ENCODE peak calls at places on chromosomes 3 and 15, in seven cellular contexts. One of them, this sample, is unnamed.
A peak's percentile ranks its signal among the peaks of the same experiment; 100 is the strongest.

GRCh38 chr15:56464893-56465520 is at the start of gene MNS1:
- DNase-seq in body of pancreas: peak; percentile 90
- DNase-seq in effector CD4-positive, alpha-beta T cell: peak; percentile 4
- DNase-seq in progenitor cell of endocrine pancreas: peak; percentile 74
- DNase-seq in stimulated activated naive CD8-positive, alpha-beta T cell treated with anti-CD3 and anti-CD28 coated beads, Interleukin-15, amount 100 ng/mL, for 72 hours: peak; percentile 90
- DNase-seq in dorsolateral prefrontal cortex: peak; percentile 94
- DNase-seq in cardiac muscle cell: peak; percentile 95
- DNase-seq in this sample: peak; percentile 98

GRCh38 chr15:66716668-66717025 is 14.6 kb downstream of the SMAD6 start:
- DNase-seq in stimulated activated naive CD8-positive, alpha-beta T cell treated with anti-CD3 and anti-CD28 coated beads, Interleukin-15, amount 100 ng/mL, for 72 hours: no peak
- DNase-seq in dorsolateral prefrontal cortex: no peak
- DNase-seq in progenitor cell of endocrine pancreas: no peak
- DNase-seq in cardiac muscle cell: no peak
- DNase-seq in effector CD4-positive, alpha-beta T cell: no peak
- DNase-seq in body of pancreas: no peak
- DNase-seq in this sample: no peak

GRCh38 chr3:11005686-11006256 is 13.2 kb downstream of the SLC6A1 start:
- DNase-seq in stimulated activated naive CD8-positive, alpha-beta T cell treated with anti-CD3 and anti-CD28 coated beads, Interleukin-15, amount 100 ng/mL, for 72 hours: no peak
- DNase-seq in effector CD4-positive, alpha-beta T cell: no peak
- DNase-seq in progenitor cell of endocrine pancreas: no peak
- DNase-seq in cardiac muscle cell: no peak
- DNase-seq in dorsolateral prefrontal cortex: no peak
- DNase-seq in body of pancreas: no peak
- DNase-seq in this sample: peak; percentile 16

GRCh38 chr15:58221591-58222241 is 83.5 kb downstream of the AQP9 start:
- DNase-seq in dorsolateral prefrontal cortex: no peak
- DNase-seq in stimulated activated naive CD8-positive, alpha-beta T cell treated with anti-CD3 and anti-CD28 coated beads, Interleukin-15, amount 100 ng/mL, for 72 hours: no peak
- DNase-seq in body of pancreas: no peak
- DNase-seq in cardiac muscle cell: peak; percentile 13
- DNase-seq in progenitor cell of endocrine pancreas: no peak
- DNase-seq in effector CD4-positive, alpha-beta T cell: no peak
- DNase-seq in this sample: no peak

GRCh38 chr3:127545711-127546457 is 44.6 kb downstream of the TPRA1 start:
- DNase-seq in cardiac muscle cell: no peak
- DNase-seq in stimulated activated naive CD8-positive, alpha-beta T cell treated with anti-CD3 and anti-CD28 coated beads, Interleukin-15, amount 100 ng/mL, for 72 hours: no peak
- DNase-seq in effector CD4-positive, alpha-beta T cell: no peak
- DNase-seq in body of pancreas: no peak
- DNase-seq in dorsolateral prefrontal cortex: no peak
- DNase-seq in progenitor cell of endocrine pancreas: no peak
- DNase-seq in this sample: no peak

GRCh38 chr3:65348596-65348995 is 660.8 kb upstream of the ADAMTS9 start:
- DNase-seq in stimulated activated naive CD8-positive, alpha-beta T cell treated with anti-CD3 and anti-CD28 coated beads, Interleukin-15, amount 100 ng/mL, for 72 hours: no peak
- DNase-seq in body of pancreas: no peak
- DNase-seq in progenitor cell of endocrine pancreas: no peak
- DNase-seq in dorsolateral prefrontal cortex: no peak
- DNase-seq in effector CD4-positive, alpha-beta T cell: no peak
- DNase-seq in cardiac muscle cell: no peak
- DNase-seq in this sample: peak; percentile 94

GRCh38 chr15:27086800-27087199 is 115.8 kb downstream of the GABRG3 start:
- DNase-seq in progenitor cell of endocrine pancreas: no peak
- DNase-seq in stimulated activated naive CD8-positive, alpha-beta T cell treated with anti-CD3 and anti-CD28 coated beads, Interleukin-15, amount 100 ng/mL, for 72 hours: no peak
- DNase-seq in body of pancreas: no peak
- DNase-seq in dorsolateral prefrontal cortex: no peak
- DNase-seq in effector CD4-positive, alpha-beta T cell: no peak
- DNase-seq in cardiac muscle cell: no peak
- DNase-seq in this sample: no peak

GRCh38 chr3:129482721-129483120 is 42.7 kb downstream of the IFT122 start:
- DNase-seq in dorsolateral prefrontal cortex: no peak
- DNase-seq in body of pancreas: no peak
- DNase-seq in effector CD4-positive, alpha-beta T cell: no peak
- DNase-seq in cardiac muscle cell: no peak
- DNase-seq in stimulated activated naive CD8-positive, alpha-beta T cell treated with anti-CD3 and anti-CD28 coated beads, Interleukin-15, amount 100 ng/mL, for 72 hours: no peak
- DNase-seq in progenitor cell of endocrine pancreas: no peak
- DNase-seq in this sample: no peak

GRCh38 chr3:179954226-179954870 is 82.4 kb downstream of the PEX5L start:
- DNase-seq in stimulated activated naive CD8-positive, alpha-beta T cell treated with anti-CD3 and anti-CD28 coated beads, Interleukin-15, amount 100 ng/mL, for 72 hours: no peak
- DNase-seq in cardiac muscle cell: no peak
- DNase-seq in body of pancreas: no peak
- DNase-seq in effector CD4-positive, alpha-beta T cell: no peak
- DNase-seq in progenitor cell of endocrine pancreas: no peak
- DNase-seq in dorsolateral prefrontal cortex: no peak
- DNase-seq in this sample: peak; percentile 9

GRCh38 chr3:37852097-37852496 is 9.6 kb upstream of the CTDSPL start:
- DNase-seq in cardiac muscle cell: no peak
- DNase-seq in progenitor cell of endocrine pancreas: no peak
- DNase-seq in body of pancreas: no peak
- DNase-seq in stimulated activated naive CD8-positive, alpha-beta T cell treated with anti-CD3 and anti-CD28 coated beads, Interleukin-15, amount 100 ng/mL, for 72 hours: no peak
- DNase-seq in effector CD4-positive, alpha-beta T cell: no peak
- DNase-seq in dorsolateral prefrontal cortex: no peak
- DNase-seq in this sample: peak; percentile 20

GRCh38 chr3:126998728-126999127 is 15.8 kb downstream of the PLXNA1 start:
- DNase-seq in dorsolateral prefrontal cortex: no peak
- DNase-seq in stimulated activated naive CD8-positive, alpha-beta T cell treated with anti-CD3 and anti-CD28 coated beads, Interleukin-15, amount 100 ng/mL, for 72 hours: no peak
- DNase-seq in effector CD4-positive, alpha-beta T cell: no peak
- DNase-seq in progenitor cell of endocrine pancreas: no peak
- DNase-seq in body of pancreas: no peak
- DNase-seq in cardiac muscle cell: no peak
- DNase-seq in this sample: no peak

GRCh38 chr3:72010044-72010443 is 225.1 kb upstream of the PROK2 start:
- DNase-seq in body of pancreas: no peak
- DNase-seq in progenitor cell of endocrine pancreas: no peak
- DNase-seq in stimulated activated naive CD8-positive, alpha-beta T cell treated with anti-CD3 and anti-CD28 coated beads, Interleukin-15, amount 100 ng/mL, for 72 hours: no peak
- DNase-seq in cardiac muscle cell: no peak
- DNase-seq in dorsolateral prefrontal cortex: no peak
- DNase-seq in effector CD4-positive, alpha-beta T cell: no peak
- DNase-seq in this sample: no peak

GRCh38 chr15:98442379-98442833 is 205.9 kb upstream of the IGF1R start:
- DNase-seq in stimulated activated naive CD8-positive, alpha-beta T cell treated with anti-CD3 and anti-CD28 coated beads, Interleukin-15, amount 100 ng/mL, for 72 hours: peak; percentile 58
- DNase-seq in dorsolateral prefrontal cortex: peak; percentile 68
- DNase-seq in progenitor cell of endocrine pancreas: peak; percentile 59
- DNase-seq in body of pancreas: peak; percentile 70
- DNase-seq in effector CD4-positive, alpha-beta T cell: no peak
- DNase-seq in cardiac muscle cell: peak; percentile 79
- DNase-seq in this sample: peak; percentile 95

GRCh38 chr3:45981321-45982038 is 14.1 kb downstream of the FYCO1 start:
- DNase-seq in body of pancreas: no peak
- DNase-seq in effector CD4-positive, alpha-beta T cell: no peak
- DNase-seq in progenitor cell of endocrine pancreas: no peak
- DNase-seq in cardiac muscle cell: peak; percentile 55
- DNase-seq in dorsolateral prefrontal cortex: no peak
- DNase-seq in stimulated activated naive CD8-positive, alpha-beta T cell treated with anti-CD3 and anti-CD28 coated beads, Interleukin-15, amount 100 ng/mL, for 72 hours: no peak
- DNase-seq in this sample: peak; percentile 42

GRCh38 chr15:23855260-23855659 is 168.2 kb upstream of the NDN start:
- DNase-seq in body of pancreas: no peak
- DNase-seq in progenitor cell of endocrine pancreas: no peak
- DNase-seq in effector CD4-positive, alpha-beta T cell: no peak
- DNase-seq in stimulated activated naive CD8-positive, alpha-beta T cell treated with anti-CD3 and anti-CD28 coated beads, Interleukin-15, amount 100 ng/mL, for 72 hours: no peak
- DNase-seq in dorsolateral prefrontal cortex: no peak
- DNase-seq in cardiac muscle cell: no peak
- DNase-seq in this sample: no peak

GRCh38 chr3:112693186-112693585 is 52.2 kb upstream of the CCDC80 start:
- DNase-seq in stimulated activated naive CD8-positive, alpha-beta T cell treated with anti-CD3 and anti-CD28 coated beads, Interleukin-15, amount 100 ng/mL, for 72 hours: no peak
- DNase-seq in effector CD4-positive, alpha-beta T cell: no peak
- DNase-seq in body of pancreas: no peak
- DNase-seq in progenitor cell of endocrine pancreas: no peak
- DNase-seq in dorsolateral prefrontal cortex: no peak
- DNase-seq in cardiac muscle cell: no peak
- DNase-seq in this sample: no peak

GRCh38 chr3:170712336-170712735 is 126.5 kb upstream of the SLC7A14 start:
- DNase-seq in body of pancreas: no peak
- DNase-seq in cardiac muscle cell: no peak
- DNase-seq in progenitor cell of endocrine pancreas: no peak
- DNase-seq in dorsolateral prefrontal cortex: no peak
- DNase-seq in effector CD4-positive, alpha-beta T cell: no peak
- DNase-seq in stimulated activated naive CD8-positive, alpha-beta T cell treated with anti-CD3 and anti-CD28 coated beads, Interleukin-15, amount 100 ng/mL, for 72 hours: no peak
- DNase-seq in this sample: no peak

GRCh38 chr15:79206940-79207339 is 75.6 kb upstream of the ANKRD34C start:
- DNase-seq in cardiac muscle cell: no peak
- DNase-seq in stimulated activated naive CD8-positive, alpha-beta T cell treated with anti-CD3 and anti-CD28 coated beads, Interleukin-15, amount 100 ng/mL, for 72 hours: no peak
- DNase-seq in body of pancreas: no peak
- DNase-seq in dorsolateral prefrontal cortex: no peak
- DNase-seq in effector CD4-positive, alpha-beta T cell: no peak
- DNase-seq in progenitor cell of endocrine pancreas: no peak
- DNase-seq in this sample: no peak

GRCh38 chr3:142007710-142008399 is 131.4 kb downstream of the ATP1B3 start:
- DNase-seq in progenitor cell of endocrine pancreas: no peak
- DNase-seq in dorsolateral prefrontal cortex: no peak
- DNase-seq in stimulated activated naive CD8-positive, alpha-beta T cell treated with anti-CD3 and anti-CD28 coated beads, Interleukin-15, amount 100 ng/mL, for 72 hours: no peak
- DNase-seq in cardiac muscle cell: no peak
- DNase-seq in effector CD4-positive, alpha-beta T cell: no peak
- DNase-seq in body of pancreas: no peak
- DNase-seq in this sample: no peak

GRCh38 chr3:46900007-46900292 is 22.4 kb downstream of the PTH1R start:
- DNase-seq in effector CD4-positive, alpha-beta T cell: no peak
- DNase-seq in body of pancreas: no peak
- DNase-seq in stimulated activated naive CD8-positive, alpha-beta T cell treated with anti-CD3 and anti-CD28 coated beads, Interleukin-15, amount 100 ng/mL, for 72 hours: no peak
- DNase-seq in cardiac muscle cell: no peak
- DNase-seq in dorsolateral prefrontal cortex: peak; percentile 61
- DNase-seq in progenitor cell of endocrine pancreas: no peak
- DNase-seq in this sample: no peak

GRCh38 chr3:48273594-48274211 is 32.8 kb downstream of the ZNF589 start:
- DNase-seq in progenitor cell of endocrine pancreas: peak; percentile 44
- DNase-seq in effector CD4-positive, alpha-beta T cell: peak; percentile 49
- DNase-seq in dorsolateral prefrontal cortex: peak; percentile 52
- DNase-seq in body of pancreas: peak; percentile 67
- DNase-seq in cardiac muscle cell: peak; percentile 69
- DNase-seq in stimulated activated naive CD8-positive, alpha-beta T cell treated with anti-CD3 and anti-CD28 coated beads, Interleukin-15, amount 100 ng/mL, for 72 hours: peak; percentile 51
- DNase-seq in this sample: peak; percentile 81

GRCh38 chr3:186025161-186025560 is 83.7 kb downstream of the ETV5 start:
- DNase-seq in effector CD4-positive, alpha-beta T cell: no peak
- DNase-seq in stimulated activated naive CD8-positive, alpha-beta T cell treated with anti-CD3 and anti-CD28 coated beads, Interleukin-15, amount 100 ng/mL, for 72 hours: peak; percentile 81
- DNase-seq in body of pancreas: no peak
- DNase-seq in progenitor cell of endocrine pancreas: no peak
- DNase-seq in dorsolateral prefrontal cortex: no peak
- DNase-seq in cardiac muscle cell: no peak
- DNase-seq in this sample: peak; percentile 62

GRCh38 chr3:171753025-171753472 is 57.2 kb downstream of the PLD1 start:
- DNase-seq in cardiac muscle cell: peak; percentile 42
- DNase-seq in stimulated activated naive CD8-positive, alpha-beta T cell treated with anti-CD3 and anti-CD28 coated beads, Interleukin-15, amount 100 ng/mL, for 72 hours: no peak
- DNase-seq in progenitor cell of endocrine pancreas: no peak
- DNase-seq in dorsolateral prefrontal cortex: no peak
- DNase-seq in effector CD4-positive, alpha-beta T cell: no peak
- DNase-seq in body of pancreas: peak; percentile 33
- DNase-seq in this sample: no peak

GRCh38 chr3:6448011-6448410 is 412.9 kb upstream of the GRM7 start:
- DNase-seq in body of pancreas: no peak
- DNase-seq in effector CD4-positive, alpha-beta T cell: no peak
- DNase-seq in dorsolateral prefrontal cortex: no peak
- DNase-seq in progenitor cell of endocrine pancreas: no peak
- DNase-seq in stimulated activated naive CD8-positive, alpha-beta T cell treated with anti-CD3 and anti-CD28 coated beads, Interleukin-15, amount 100 ng/mL, for 72 hours: no peak
- DNase-seq in cardiac muscle cell: no peak
- DNase-seq in this sample: no peak

GRCh38 chr3:71061581-71061980 is 521.9 kb downstream of the FOXP1 start:
- DNase-seq in progenitor cell of endocrine pancreas: no peak
- DNase-seq in stimulated activated naive CD8-positive, alpha-beta T cell treated with anti-CD3 and anti-CD28 coated beads, Interleukin-15, amount 100 ng/mL, for 72 hours: no peak
- DNase-seq in cardiac muscle cell: no peak
- DNase-seq in dorsolateral prefrontal cortex: no peak
- DNase-seq in effector CD4-positive, alpha-beta T cell: no peak
- DNase-seq in body of pancreas: no peak
- DNase-seq in this sample: no peak

GRCh38 chr3:95613993-95614392 is 1200.4 kb upstream of the EPHA6 start:
- DNase-seq in cardiac muscle cell: no peak
- DNase-seq in dorsolateral prefrontal cortex: no peak
- DNase-seq in stimulated activated naive CD8-positive, alpha-beta T cell treated with anti-CD3 and anti-CD28 coated beads, Interleukin-15, amount 100 ng/mL, for 72 hours: no peak
- DNase-seq in effector CD4-positive, alpha-beta T cell: no peak
- DNase-seq in body of pancreas: no peak
- DNase-seq in progenitor cell of endocrine pancreas: no peak
- DNase-seq in this sample: no peak

GRCh38 chr3:4069796-4070195 is 233.4 kb upstream of the SETMAR start:
- DNase-seq in stimulated activated naive CD8-positive, alpha-beta T cell treated with anti-CD3 and anti-CD28 coated beads, Interleukin-15, amount 100 ng/mL, for 72 hours: no peak
- DNase-seq in progenitor cell of endocrine pancreas: no peak
- DNase-seq in body of pancreas: no peak
- DNase-seq in cardiac muscle cell: no peak
- DNase-seq in effector CD4-positive, alpha-beta T cell: no peak
- DNase-seq in dorsolateral prefrontal cortex: no peak
- DNase-seq in this sample: no peak

GRCh38 chr15:100167884-100168375 is 173.8 kb downstream of the ADAMTS17 start:
- DNase-seq in effector CD4-positive, alpha-beta T cell: no peak
- DNase-seq in cardiac muscle cell: no peak
- DNase-seq in stimulated activated naive CD8-positive, alpha-beta T cell treated with anti-CD3 and anti-CD28 coated beads, Interleukin-15, amount 100 ng/mL, for 72 hours: no peak
- DNase-seq in body of pancreas: no peak
- DNase-seq in progenitor cell of endocrine pancreas: no peak
- DNase-seq in dorsolateral prefrontal cortex: no peak
- DNase-seq in this sample: no peak

GRCh38 chr15:26838742-26839460 is 28.0 kb upstream of the GABRA5 start:
- DNase-seq in body of pancreas: no peak
- DNase-seq in effector CD4-positive, alpha-beta T cell: no peak
- DNase-seq in progenitor cell of endocrine pancreas: no peak
- DNase-seq in dorsolateral prefrontal cortex: no peak
- DNase-seq in cardiac muscle cell: peak; percentile 33
- DNase-seq in stimulated activated naive CD8-positive, alpha-beta T cell treated with anti-CD3 and anti-CD28 coated beads, Interleukin-15, amount 100 ng/mL, for 72 hours: peak; percentile 10
- DNase-seq in this sample: peak; percentile 11

GRCh38 chr15:85980946-85981345 is 98.7 kb upstream of the AGBL1 start:
- DNase-seq in stimulated activated naive CD8-positive, alpha-beta T cell treated with anti-CD3 and anti-CD28 coated beads, Interleukin-15, amount 100 ng/mL, for 72 hours: no peak
- DNase-seq in progenitor cell of endocrine pancreas: no peak
- DNase-seq in effector CD4-positive, alpha-beta T cell: no peak
- DNase-seq in dorsolateral prefrontal cortex: no peak
- DNase-seq in cardiac muscle cell: no peak
- DNase-seq in body of pancreas: no peak
- DNase-seq in this sample: no peak

GRCh38 chr3:124529826-124530571 is 200.3 kb upstream of the UMPS start:
- DNase-seq in body of pancreas: peak; percentile 25
- DNase-seq in effector CD4-positive, alpha-beta T cell: no peak
- DNase-seq in cardiac muscle cell: no peak
- DNase-seq in dorsolateral prefrontal cortex: peak; percentile 75
- DNase-seq in progenitor cell of endocrine pancreas: no peak
- DNase-seq in stimulated activated naive CD8-positive, alpha-beta T cell treated with anti-CD3 and anti-CD28 coated beads, Interleukin-15, amount 100 ng/mL, for 72 hours: no peak
- DNase-seq in this sample: peak; percentile 64

GRCh38 chr3:127172670-127173515 is 20.0 kb upstream of the PRR23E start:
- DNase-seq in dorsolateral prefrontal cortex: no peak
- DNase-seq in cardiac muscle cell: peak; percentile 59
- DNase-seq in effector CD4-positive, alpha-beta T cell: no peak
- DNase-seq in body of pancreas: no peak
- DNase-seq in stimulated activated naive CD8-positive, alpha-beta T cell treated with anti-CD3 and anti-CD28 coated beads, Interleukin-15, amount 100 ng/mL, for 72 hours: no peak
- DNase-seq in progenitor cell of endocrine pancreas: no peak
- DNase-seq in this sample: peak; percentile 85

GRCh38 chr15:79653533-79653932 is 221.4 kb downstream of the MINAR1 start:
- DNase-seq in cardiac muscle cell: no peak
- DNase-seq in stimulated activated naive CD8-positive, alpha-beta T cell treated with anti-CD3 and anti-CD28 coated beads, Interleukin-15, amount 100 ng/mL, for 72 hours: no peak
- DNase-seq in body of pancreas: no peak
- DNase-seq in dorsolateral prefrontal cortex: no peak
- DNase-seq in effector CD4-positive, alpha-beta T cell: no peak
- DNase-seq in progenitor cell of endocrine pancreas: no peak
- DNase-seq in this sample: peak; percentile 11

GRCh38 chr15:31085359-31085758 is 16.2 kb downstream of the TRPM1 start:
- DNase-seq in cardiac muscle cell: no peak
- DNase-seq in dorsolateral prefrontal cortex: no peak
- DNase-seq in progenitor cell of endocrine pancreas: no peak
- DNase-seq in stimulated activated naive CD8-positive, alpha-beta T cell treated with anti-CD3 and anti-CD28 coated beads, Interleukin-15, amount 100 ng/mL, for 72 hours: no peak
- DNase-seq in effector CD4-positive, alpha-beta T cell: no peak
- DNase-seq in body of pancreas: no peak
- DNase-seq in this sample: no peak

GRCh38 chr15:71440479-71441071 is 325.3 kb downstream of the THSD4 start:
- DNase-seq in stimulated activated naive CD8-positive, alpha-beta T cell treated with anti-CD3 and anti-CD28 coated beads, Interleukin-15, amount 100 ng/mL, for 72 hours: no peak
- DNase-seq in progenitor cell of endocrine pancreas: no peak
- DNase-seq in dorsolateral prefrontal cortex: no peak
- DNase-seq in body of pancreas: no peak
- DNase-seq in cardiac muscle cell: peak; percentile 50
- DNase-seq in effector CD4-positive, alpha-beta T cell: no peak
- DNase-seq in this sample: peak; percentile 77

GRCh38 chr15:25652697-25653096 is 210.4 kb downstream of the ATP10A start:
- DNase-seq in cardiac muscle cell: no peak
- DNase-seq in effector CD4-positive, alpha-beta T cell: no peak
- DNase-seq in body of pancreas: no peak
- DNase-seq in dorsolateral prefrontal cortex: no peak
- DNase-seq in progenitor cell of endocrine pancreas: no peak
- DNase-seq in stimulated activated naive CD8-positive, alpha-beta T cell treated with anti-CD3 and anti-CD28 coated beads, Interleukin-15, amount 100 ng/mL, for 72 hours: no peak
- DNase-seq in this sample: no peak

GRCh38 chr3:69236808-69237707 is 114.7 kb upstream of the LMOD3 start:
- DNase-seq in progenitor cell of endocrine pancreas: no peak
- DNase-seq in dorsolateral prefrontal cortex: no peak
- DNase-seq in stimulated activated naive CD8-positive, alpha-beta T cell treated with anti-CD3 and anti-CD28 coated beads, Interleukin-15, amount 100 ng/mL, for 72 hours: no peak
- DNase-seq in body of pancreas: no peak
- DNase-seq in effector CD4-positive, alpha-beta T cell: no peak
- DNase-seq in cardiac muscle cell: peak; percentile 36
- DNase-seq in this sample: no peak

GRCh38 chr15:66936115-66936863 is 129.1 kb upstream of the SMAD3 start:
- DNase-seq in progenitor cell of endocrine pancreas: no peak
- DNase-seq in body of pancreas: no peak
- DNase-seq in cardiac muscle cell: no peak
- DNase-seq in stimulated activated naive CD8-positive, alpha-beta T cell treated with anti-CD3 and anti-CD28 coated beads, Interleukin-15, amount 100 ng/mL, for 72 hours: no peak
- DNase-seq in dorsolateral prefrontal cortex: peak; percentile 24
- DNase-seq in effector CD4-positive, alpha-beta T cell: no peak
- DNase-seq in this sample: no peak

This sample was measured in astrocyte of the hippocampus.